ENCODE peak calls at places on chromosomes 4 and X, in four cellular contexts. Z, E, W and D are unnamed samples.
A peak's percentile ranks its signal among the peaks of the same experiment; 100 is the strongest.

GRCh38 chr4:27194599-27194998 is 334.0 kb downstream of the STIM2 start:
- DNase-seq in Z (no peak), E (no peak), W (no peak), D (no peak)

GRCh38 chrX:150478496-150479492 is 89.6 kb upstream of the MTM1 start:
- DNase-seq in Z (no peak), E (no peak), W (no peak), D (no peak)

GRCh38 chr4:41679991-41680390 is 68.5 kb downstream of the PHOX2B start:
- DNase-seq in Z (no peak), E (no peak), W (no peak), D (peak; percentile 12)

GRCh38 chr4:166594326-166594946 is 639.9 kb downstream of the SPOCK3 start:
- DNase-seq in Z (peak; percentile 64), E (no peak), W (no peak), D (peak; percentile 43)

GRCh38 chrX:153925387-153925738 is 701 bp downstream of the ARHGAP4 start:
- DNase-seq in Z (no peak), E (no peak), W (peak; percentile 47), D (no peak)

GRCh38 chr4:176875026-176875425 is 82.3 kb upstream of the VEGFC start:
- DNase-seq in Z (no peak), E (no peak), W (no peak), D (no peak)

GRCh38 chr4:33494150-33494549 is 2750.2 kb downstream of the ARAP2 start:
- DNase-seq in Z (peak; percentile 6), E (no peak), W (no peak), D (peak; percentile 13)

GRCh38 chr4:112127736-112128322 is 17.4 kb upstream of the FAM241A start:
- DNase-seq in Z (peak; percentile 62), E (no peak), W (no peak), D (no peak)

GRCh38 chr4:159384017-159384416 is 281.1 kb downstream of the RAPGEF2 start:
- DNase-seq in Z (no peak), E (no peak), W (no peak), D (no peak)

GRCh38 chrX:23168291-23168690 is 166.4 kb upstream of the PTCHD1 start:
- DNase-seq in Z (no peak), E (no peak), W (no peak), D (no peak)

GRCh38 chr4:147543039-147543438 is 62.1 kb downstream of the EDNRA start:
- DNase-seq in Z (peak; percentile 48), E (no peak), W (no peak), D (peak; percentile 27)

GRCh38 chr4:5165419-5166369 is 114.4 kb downstream of the STK32B start:
- DNase-seq in Z (peak; percentile 62), E (no peak), W (no peak), D (peak; percentile 74)

GRCh38 chr4:67126115-67126514 is 419.2 kb downstream of the CENPC start:
- DNase-seq in Z (no peak), E (no peak), W (no peak), D (no peak)

GRCh38 chr4:185651137-185651677 is 115.9 kb upstream of the PDLIM3 start:
- DNase-seq in Z (no peak), E (no peak), W (no peak), D (no peak)

GRCh38 chr4:164789047-164789446 is 35.1 kb downstream of the SMIM31 start:
- DNase-seq in Z (no peak), E (no peak), W (no peak), D (no peak)

GRCh38 chrX:117291760-117292159 is 824.9 kb downstream of the KLHL13 start:
- DNase-seq in Z (no peak), E (no peak), W (no peak), D (no peak)

GRCh38 chrX:49172280-49172780 is 632 bp downstream of the PLP2 start:
- DNase-seq in Z (peak; percentile 39), E (no peak), W (peak; percentile 41), D (peak; percentile 49)

GRCh38 chrX:119753639-119754257 is 4.6 kb upstream of the SOWAHD start:
- DNase-seq in Z (peak; percentile 41), E (no peak), W (peak; percentile 79), D (peak; percentile 50)

GRCh38 chr4:4735870-4736269 is 123.6 kb upstream of the MSX1 start:
- DNase-seq in Z (peak; percentile 31), E (no peak), W (no peak), D (peak; percentile 54)

GRCh38 chr4:173125216-173125812 is 43.3 kb upstream of the GALNT7 start:
- DNase-seq in Z (no peak), E (no peak), W (no peak), D (no peak)

GRCh38 chr4:179007758-179008157 is 1565.5 kb upstream of the AGA start:
- DNase-seq in Z (no peak), E (no peak), W (no peak), D (no peak)

GRCh38 chr4:62260256-62260655 is 1060.1 kb downstream of the ADGRL3 start:
- DNase-seq in Z (no peak), E (no peak), W (no peak), D (no peak)